ENCODE peak calls at places on chromosomes 11 and 22, in ten cellular contexts. M is activated CD4-positive, alpha-beta memory T cell treated with anti-CD3 and anti-CD28 coated beads, Interleukin-2, amount 10 ng/mL, durations not matched to agents 7 days and 5 days; U is LHCN-M2; G is GM04504; B is stimulated activated CD4-positive, alpha-beta T cell treated with anti-CD3 and anti-CD28 coated beads, Interleukin-2, amount 100 ng/mL, for 48 hours; H is posterior vena cava; X is NCI-H1105; R is activated CD4-positive, alpha-beta T cell treated with anti-CD3 and anti-CD28 coated beads for 48 hours; I is cardiac septum; D is ELR. S is an unnamed sample.

GRCh38 chr11:62516736-62517371 is 29.8 kb downstream of the AHNAK start:
- DNase-seq in M (no peak), U (no peak), G (no peak), B (no peak), H (no peak), X (no peak), R (no peak), I (no peak), D (no peak), S (no peak)

GRCh38 chr11:8056810-8057463 is 24.1 kb upstream of the TUB start:
- DNase-seq in M (no peak), U (peak), G (peak), B (no peak), H (no peak), X (no peak), R (no peak), I (no peak), D (peak), S (peak)

GRCh38 chr22:24875862-24876506 is 70.0 kb downstream of the SGSM1 start:
- DNase-seq in M (peak), U (peak), G (no peak), B (peak), H (no peak), X (no peak), R (peak), I (no peak), D (peak), S (no peak)

GRCh38 chr22:33746501-33746928 is 173.8 kb downstream of the LARGE1 start:
- DNase-seq in M (no peak), U (no peak), G (no peak), B (no peak), H (no peak), X (no peak), R (no peak), I (no peak), D (no peak), S (no peak)

GRCh38 chr22:48517039-48518030 is 1310.3 kb downstream of the BRD1 start:
- DNase-seq in M (no peak), U (no peak), G (no peak), B (no peak), H (no peak), X (no peak), R (no peak), I (no peak), D (no peak), S (no peak)

GRCh38 chr22:47071078-47071811 is 308.8 kb downstream of the TBC1D22A start:
- DNase-seq in M (no peak), U (no peak), G (no peak), B (no peak), H (peak), X (no peak), R (no peak), I (peak), D (no peak), S (no peak)

GRCh38 chr22:23325183-23325582 is 144.9 kb downstream of the BCR start:
- DNase-seq in M (no peak), U (no peak), G (no peak), B (no peak), H (no peak), X (no peak), R (no peak), I (no peak), D (no peak), S (no peak)

GRCh38 chr11:29190313-29190712 is 826.5 kb downstream of the KCNA4 start:
- DNase-seq in M (no peak), U (peak), G (no peak), B (no peak), H (no peak), X (no peak), R (no peak), I (no peak), D (no peak), S (no peak)

GRCh38 chr11:120537996-120538395 is 26.4 kb downstream of the GRIK4 start:
- DNase-seq in M (no peak), U (no peak), G (no peak), B (no peak), H (no peak), X (no peak), R (no peak), I (no peak), D (no peak), S (no peak)

GRCh38 chr22:41925783-41926460 is 684 bp downstream of the TNFRSF13C start:
- DNase-seq in M (peak), U (no peak), G (no peak), B (peak), H (no peak), X (peak), R (peak), I (no peak), D (peak), S (no peak)

GRCh38 chr11:76891285-76891684 is 30.6 kb downstream of the ACER3 start:
- DNase-seq in M (no peak), U (no peak), G (no peak), B (no peak), H (no peak), X (no peak), R (no peak), I (no peak), D (peak), S (no peak)

GRCh38 chr11:110830344-110831141 is 118.3 kb upstream of the ARHGAP20 start:
- DNase-seq in M (no peak), U (peak), G (no peak), B (no peak), H (no peak), X (no peak), R (no peak), I (no peak), D (no peak), S (no peak)

GRCh38 chr11:122850076-122850631 is 11.9 kb downstream of the CRTAM start:
- DNase-seq in M (no peak), U (peak), G (no peak), B (no peak), H (no peak), X (no peak), R (peak), I (no peak), D (peak), S (no peak)

GRCh38 chr11:117993988-117994741 is 8.0 kb downstream of the IL10RA start:
- DNase-seq in M (no peak), U (no peak), G (no peak), B (no peak), H (no peak), X (no peak), R (no peak), I (no peak), D (no peak), S (no peak)

GRCh38 chr11:2805388-2806057 is 80.1 kb downstream of the CDKN1C start:
- DNase-seq in M (no peak), U (no peak), G (no peak), B (no peak), H (peak), X (no peak), R (no peak), I (no peak), D (no peak), S (no peak)

GRCh38 chr11:59754859-59755700 is at the start of gene STX3:
- DNase-seq in M (peak), U (peak), G (no peak), B (peak), H (peak), X (peak), R (peak), I (peak), D (peak), S (peak)

GRCh38 chr22:50691521-50691920 is 18.9 kb downstream of the SHANK3 start:
- DNase-seq in M (peak), U (peak), G (peak), B (peak), H (no peak), X (no peak), R (peak), I (no peak), D (peak), S (peak)

GRCh38 chr22:46946383-46946965 is 184.0 kb downstream of the TBC1D22A start:
- DNase-seq in M (no peak), U (no peak), G (no peak), B (no peak), H (no peak), X (no peak), R (no peak), I (no peak), D (no peak), S (no peak)

GRCh38 chr11:58028687-58029411 is 1.9 kb upstream of the OR6Q1 start:
- DNase-seq in M (no peak), U (no peak), G (no peak), B (no peak), H (peak), X (no peak), R (no peak), I (no peak), D (no peak), S (peak)

GRCh38 chr11:2884424-2884815 is 1.2 kb downstream of the CDKN1C start:
- DNase-seq in M (no peak), U (no peak), G (no peak), B (no peak), H (no peak), X (no peak), R (no peak), I (no peak), D (no peak), S (no peak)

GRCh38 chr11:81573367-81573766 is 1160.3 kb downstream of the FAM181B start:
- DNase-seq in M (no peak), U (no peak), G (no peak), B (no peak), H (no peak), X (no peak), R (no peak), I (no peak), D (no peak), S (no peak)

GRCh38 chr11:47020793-47021624 is 84.4 kb downstream of the CSTPP1 start:
- DNase-seq in M (no peak), U (peak), G (no peak), B (no peak), H (no peak), X (no peak), R (no peak), I (no peak), D (no peak), S (no peak)

GRCh38 chr11:118223992-118224391 is 819 bp downstream of the JAML start:
- DNase-seq in M (no peak), U (no peak), G (no peak), B (no peak), H (no peak), X (no peak), R (peak), I (no peak), D (no peak), S (no peak)

GRCh38 chr22:29457730-29458129 is 19.3 kb downstream of the RFPL1 start:
- DNase-seq in M (no peak), U (peak), G (peak), B (no peak), H (peak), X (peak), R (peak), I (no peak), D (peak), S (no peak)

GRCh38 chr11:7690648-7691047 is 15.6 kb downstream of the OVCH2 start:
- DNase-seq in M (no peak), U (no peak), G (no peak), B (no peak), H (no peak), X (no peak), R (no peak), I (no peak), D (peak), S (no peak)

GRCh38 chr11:61908730-61909622 is 8.4 kb downstream of the RAB3IL1 start:
- DNase-seq in M (no peak), U (no peak), G (no peak), B (no peak), H (no peak), X (no peak), R (no peak), I (no peak), D (no peak), S (no peak)

GRCh38 chr22:22981670-22982571 is 88.4 kb upstream of the GNAZ start:
- DNase-seq in M (no peak), U (no peak), G (no peak), B (no peak), H (no peak), X (no peak), R (no peak), I (no peak), D (no peak), S (no peak)

GRCh38 chr22:39522567-39523300 is 2.4 kb downstream of the ATF4 start:
- DNase-seq in M (no peak), U (peak), G (no peak), B (no peak), H (no peak), X (no peak), R (peak), I (no peak), D (peak), S (peak)

GRCh38 chr11:69101100-69101791 is 52.5 kb downstream of the TPCN2 start:
- DNase-seq in M (peak), U (peak), G (peak), B (peak), H (peak), X (peak), R (peak), I (no peak), D (peak), S (peak)

GRCh38 chr11:67268684-67269268 is 2.5 kb downstream of the GRK2 start:
- DNase-seq in M (no peak), U (no peak), G (no peak), B (no peak), H (peak), X (no peak), R (no peak), I (peak), D (no peak), S (no peak)

S was measured in stromal cell of bone marrow.